ENCODE peak calls at places on chromosome 18, in six cellular contexts. B, D, X, Q, I and H are unnamed samples.

GRCh38 chr18:38931754-38932050 is 1366.1 kb upstream of the CELF4 start:
- DNase-seq in Q (no peak), D (no peak), B (no peak), I (no peak), X (no peak), H (no peak)

GRCh38 chr18:60385693-60386092 is 13.1 kb upstream of the MC4R start:
- DNase-seq in X (no peak), Q (no peak), I (no peak), B (no peak), D (no peak), H (no peak)

GRCh38 chr18:38940475-38940862 is 1374.9 kb upstream of the CELF4 start:
- DNase-seq in X (no peak), I (no peak), B (no peak), Q (no peak), D (no peak), H (no peak)

GRCh38 chr18:32042337-32042736 is 23.7 kb downstream of the RNF125 start:
- DNase-seq in I (no peak), B (no peak), X (no peak), Q (no peak), D (no peak), H (no peak)

GRCh38 chr18:10210077-10210476 is 244.4 kb upstream of the APCDD1 start:
- DNase-seq in Q (no peak), X (no peak), B (no peak), D (no peak), I (no peak), H (no peak)

GRCh38 chr18:31436825-31437224 is 10.7 kb upstream of the DSG3 start:
- DNase-seq in Q (no peak), X (no peak), B (no peak), D (no peak), I (no peak), H (no peak)

GRCh38 chr18:34224423-34225217 is at the start of gene NOL4:
- DNase-seq in D (peak), I (peak), X (peak), Q (no peak), B (no peak), H (no peak)

GRCh38 chr18:79611040-79611681 is 68.4 kb upstream of the CTDP1 start:
- DNase-seq in D (peak), Q (peak), I (peak), X (peak), B (no peak), H (peak)

GRCh38 chr18:24368749-24369148 is 28.9 kb downstream of the OSBPL1A start:
- DNase-seq in B (no peak), D (no peak), X (no peak), Q (no peak), I (peak), H (no peak)

GRCh38 chr18:79922971-79923411 is 28.5 kb downstream of the SLC66A2 start:
- DNase-seq in X (no peak), D (no peak), B (no peak), Q (no peak), I (no peak), H (no peak)

GRCh38 chr18:28115149-28115550 is 61.8 kb downstream of the CDH2 start:
- DNase-seq in X (no peak), B (no peak), I (peak), D (no peak), Q (peak), H (peak)

GRCh38 chr18:23515911-23516546 is 12.7 kb downstream of the RMC1 start:
- DNase-seq in Q (peak), X (peak), I (peak), D (peak), B (peak), H (peak)

GRCh38 chr18:50644807-50645206 is 84.9 kb downstream of the MAPK4 start:
- DNase-seq in B (no peak), Q (no peak), I (no peak), X (no peak), D (no peak), H (peak)

GRCh38 chr18:458016-458415 is 42.5 kb downstream of the COLEC12 start:
- DNase-seq in X (no peak), I (no peak), Q (no peak), D (no peak), B (no peak), H (no peak)

GRCh38 chr18:50917021-50917420 is 38.1 kb downstream of the ME2 start:
- DNase-seq in Q (peak), I (no peak), B (no peak), X (no peak), D (no peak), H (no peak)

GRCh38 chr18:33282142-33282541 is 158.4 kb downstream of the CCDC178 start:
- DNase-seq in I (no peak), Q (no peak), X (no peak), D (no peak), B (no peak), H (no peak)

GRCh38 chr18:37395631-37396030 is 170.0 kb downstream of the CELF4 start:
- DNase-seq in B (no peak), D (no peak), I (no peak), X (no peak), Q (no peak), H (no peak)

GRCh38 chr18:37395138-37395537 is 170.5 kb downstream of the CELF4 start:
- DNase-seq in I (no peak), X (no peak), Q (no peak), B (no peak), D (no peak), H (no peak)

GRCh38 chr18:37393221-37393828 is 172.3 kb downstream of the CELF4 start:
- DNase-seq in I (no peak), Q (no peak), X (no peak), B (no peak), D (no peak), H (no peak)

GRCh38 chr18:37393945-37394609 is 171.5 kb downstream of the CELF4 start:
- DNase-seq in Q (peak), I (no peak), D (peak), X (peak), B (no peak), H (peak)

GRCh38 chr18:37394610-37394965 is 171.0 kb downstream of the CELF4 start:
- DNase-seq in I (no peak), B (no peak), Q (no peak), D (no peak), X (no peak), H (no peak)
- H3K27ac ChIP-seq in I (no peak), B (no peak), Q (peak), D (no peak), X (no peak), H (peak)

DNA sequence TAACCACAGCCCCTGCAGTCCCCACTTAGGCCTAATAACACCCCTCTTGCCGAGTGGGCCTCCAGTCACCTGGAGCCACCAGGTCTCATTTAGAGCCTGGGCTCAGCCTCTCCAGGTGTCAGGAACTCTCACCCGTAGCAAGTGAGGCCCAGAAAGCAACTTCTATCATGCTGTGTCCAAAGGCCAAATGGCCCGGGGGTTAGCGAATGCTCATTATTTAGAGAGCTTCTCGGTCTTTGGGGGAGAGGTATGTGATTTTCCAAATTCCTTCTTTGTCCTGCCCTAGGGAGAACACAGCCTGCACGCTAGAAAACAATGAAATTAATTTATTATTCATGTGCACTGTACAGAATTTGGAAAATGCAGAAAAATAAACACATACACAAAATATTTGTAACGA is 109.8 kb upstream of the PTPRM start:
- DNase-seq in X (no peak), Q (no peak), B (no peak), D (no peak), I (no peak), H (no peak)
- H3K27ac ChIP-seq in X (no peak), Q (no peak), B (no peak), D (no peak), I (no peak), H (no peak)

DNA sequence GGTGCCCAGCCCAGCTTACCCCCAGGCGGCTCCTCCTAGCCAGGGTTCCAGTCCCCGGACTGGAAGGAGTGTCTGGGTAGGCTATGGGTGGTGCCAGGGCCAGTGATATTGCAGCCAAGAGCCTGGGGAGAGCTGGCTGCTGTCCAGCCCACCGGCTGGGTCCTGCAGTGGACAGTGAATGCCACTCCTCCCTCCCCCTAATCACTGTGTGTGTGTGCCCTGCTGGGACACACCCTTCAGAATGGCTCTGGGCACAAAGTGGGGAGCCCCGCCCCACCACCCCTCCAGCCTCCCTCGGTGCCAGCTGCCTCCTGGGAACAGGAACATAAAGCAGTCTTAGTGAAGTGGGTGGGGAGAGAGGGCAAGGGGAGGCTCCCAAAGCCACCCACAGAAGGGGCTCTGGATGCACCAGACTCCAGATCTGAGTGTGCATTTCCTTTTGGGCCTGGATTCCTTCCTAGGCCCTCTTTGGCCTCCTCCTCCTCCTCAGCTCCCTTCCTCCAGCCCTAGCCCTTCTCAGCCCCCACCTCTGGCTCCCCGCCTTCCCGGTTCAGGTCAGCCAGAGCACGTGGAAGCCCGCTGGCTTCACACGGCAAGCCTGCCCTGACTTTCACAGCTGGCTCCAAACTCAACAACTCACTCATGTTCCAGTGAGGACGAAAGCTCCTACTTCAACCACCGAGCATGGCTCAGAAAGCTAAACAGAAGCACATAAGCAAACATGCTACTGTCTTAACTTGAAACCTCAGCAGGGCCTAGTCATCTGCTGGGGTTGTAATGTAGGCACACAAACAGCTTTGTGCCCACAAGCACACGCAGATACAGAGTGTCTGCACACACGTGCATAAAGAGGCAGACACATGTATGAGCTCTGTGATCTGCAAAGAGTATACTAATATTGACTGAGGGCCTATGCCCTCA is 209.2 kb upstream of the SMAD2 start:
- DNase-seq in X (peak), D (no peak), Q (no peak), B (no peak), I (no peak), H (no peak)
- H3K27ac ChIP-seq in X (no peak), D (no peak), Q (no peak), B (no peak), I (no peak), H (peak)

GRCh38 chr18:76686737-76687231 is 135.6 kb upstream of the ZNF236 start:
- DNase-seq in Q (peak), D (peak), I (peak), B (peak), X (peak), H (peak)

GRCh38 chr18:76689646-76690264 is 132.6 kb upstream of the ZNF236 start:
- DNase-seq in B (no peak), D (no peak), I (peak), Q (no peak), X (no peak), H (no peak)

GRCh38 chr18:76688724-76689472 is 133.5 kb upstream of the ZNF236 start:
- DNase-seq in D (no peak), X (no peak), B (no peak), Q (no peak), I (no peak), H (no peak)

GRCh38 chr18:76687271-76688006 is 134.9 kb upstream of the ZNF236 start:
- DNase-seq in D (no peak), I (peak), Q (no peak), B (no peak), X (no peak), H (peak)

DNA sequence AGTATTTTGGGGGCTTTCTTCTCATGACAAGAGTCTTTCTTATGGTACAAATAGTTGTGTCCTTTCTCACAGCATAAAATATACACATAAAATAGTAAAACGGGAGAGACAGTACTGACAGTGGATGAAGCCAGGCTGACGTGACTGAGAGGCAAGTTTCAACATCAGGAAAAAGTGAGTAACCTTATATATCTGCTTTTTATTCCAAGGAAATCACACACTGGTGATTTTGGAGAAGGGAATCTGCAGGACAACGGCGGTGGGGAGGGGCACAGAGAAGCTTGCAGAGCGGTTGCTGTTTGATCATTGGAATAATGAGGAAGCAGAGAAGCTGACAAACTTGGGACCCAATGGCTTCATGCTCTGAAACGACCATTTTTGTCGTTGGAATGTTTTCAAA is 130.6 kb upstream of the ZNF236 start:
- DNase-seq in X (no peak), B (no peak), I (no peak), D (no peak), Q (no peak), H (no peak)
- H3K27ac ChIP-seq in X (no peak), B (no peak), I (no peak), D (no peak), Q (no peak), H (no peak)

DNA sequence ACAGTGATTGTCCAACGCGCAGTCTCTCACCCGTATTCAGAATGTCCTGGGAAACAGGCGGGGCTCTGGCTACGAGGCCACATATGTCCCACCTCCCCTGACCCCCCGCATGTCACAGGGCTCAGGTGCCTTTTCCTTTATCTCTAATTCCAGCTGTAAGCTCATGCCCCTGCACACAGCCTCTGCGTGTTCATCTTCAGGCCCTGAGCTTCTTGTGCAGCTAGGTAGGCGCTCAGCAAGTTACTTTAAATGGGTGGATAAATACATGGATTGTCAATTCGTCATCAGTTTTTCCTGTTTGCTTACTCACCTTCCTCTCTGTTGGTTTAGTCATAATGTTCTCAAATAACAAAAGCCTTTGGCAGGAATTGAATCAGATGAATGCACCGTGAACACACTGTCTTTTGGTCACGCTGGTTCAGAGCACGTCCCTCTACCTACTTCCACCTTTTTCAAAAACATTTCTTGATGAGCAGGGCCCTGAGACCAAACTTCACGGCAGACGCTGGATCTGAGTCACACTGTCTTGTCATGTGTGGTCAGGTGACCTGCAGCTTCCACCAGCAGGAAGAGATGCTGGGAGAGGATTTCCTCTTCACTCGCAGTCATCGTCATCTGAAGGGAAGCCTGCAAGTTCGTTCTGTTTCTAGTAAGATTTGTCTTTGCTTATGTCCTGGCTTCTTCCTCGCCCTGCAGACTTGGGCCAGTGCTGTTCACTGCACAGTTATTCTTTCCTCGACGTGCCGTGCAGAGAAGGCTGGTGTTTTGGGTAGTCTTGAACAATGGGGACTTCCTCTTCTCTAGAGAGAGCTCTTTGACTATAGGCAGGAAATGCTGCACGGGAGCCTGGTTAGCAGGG is 138.1 kb downstream of the PTGR3 start:
- DNase-seq in B (peak), X (no peak), D (no peak), Q (peak), I (peak), H (peak)
- H3K27ac ChIP-seq in B (peak), X (peak), D (peak), Q (no peak), I (no peak), H (peak)

GRCh38 chr18:62755454-62755853 is 40.1 kb downstream of the PHLPP1 start:
- DNase-seq in I (no peak), X (no peak), B (no peak), Q (no peak), D (no peak), H (no peak)

GRCh38 chr18:62749389-62749788 is 34.0 kb downstream of the PHLPP1 start:
- DNase-seq in Q (no peak), B (no peak), D (no peak), I (no peak), X (no peak), H (no peak)

GRCh38 chr18:62751341-62751821 is 36.0 kb downstream of the PHLPP1 start:
- DNase-seq in Q (peak), I (no peak), D (no peak), B (no peak), X (peak), H (no peak)

GRCh38 chr18:62754026-62754425 is 38.7 kb downstream of the PHLPP1 start:
- DNase-seq in I (no peak), Q (no peak), B (no peak), X (no peak), D (no peak), H (no peak)

GRCh38 chr18:62751977-62752376 is 36.6 kb downstream of the PHLPP1 start:
- DNase-seq in I (no peak), X (no peak), Q (no peak), D (no peak), B (no peak), H (no peak)
- H3K27ac ChIP-seq in I (no peak), X (no peak), Q (no peak), D (no peak), B (no peak), H (no peak)

DNA sequence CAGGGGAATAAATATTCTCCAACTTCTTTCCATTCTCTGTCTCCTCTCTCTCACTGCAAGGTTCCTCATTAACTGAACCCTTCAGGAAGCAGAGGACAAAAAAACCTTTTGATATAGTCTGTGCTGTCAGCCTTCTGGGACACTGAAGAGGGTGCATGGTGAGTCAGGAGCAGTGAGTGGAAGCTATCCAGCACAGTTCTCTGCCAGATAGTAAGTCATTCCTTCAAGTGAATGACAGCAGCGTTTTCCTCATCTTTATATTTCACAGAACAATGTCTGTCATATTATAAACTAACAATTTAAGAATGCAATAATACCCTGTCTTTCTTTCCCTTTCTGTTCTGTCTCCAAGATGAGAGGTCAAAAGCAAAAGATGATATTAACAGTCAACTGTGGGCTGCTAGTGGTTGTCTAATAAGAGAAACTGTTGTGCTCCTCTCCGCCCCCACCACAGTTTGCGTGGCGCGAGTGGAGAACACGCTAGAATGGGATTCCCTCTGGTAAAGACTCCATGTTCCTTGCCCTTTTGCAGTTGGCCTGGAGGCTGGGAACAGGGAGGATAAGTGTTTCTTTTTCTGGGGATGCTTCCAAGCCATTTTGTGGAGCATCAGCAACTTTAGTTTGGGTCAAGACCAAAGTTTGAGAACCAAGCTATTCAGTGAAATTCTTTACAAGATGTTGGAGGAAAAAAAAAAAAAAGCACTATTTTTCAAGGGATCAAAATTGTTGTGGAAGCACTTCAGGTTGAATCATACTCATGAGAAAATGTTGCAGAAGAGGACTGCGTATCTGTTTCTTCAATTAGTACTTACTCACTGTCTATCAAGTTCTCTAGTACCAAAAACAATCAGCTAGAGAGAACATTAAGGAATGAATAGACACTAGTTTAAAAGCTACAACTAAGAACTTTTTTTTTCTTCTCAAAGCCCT is 430.2 kb downstream of the SETBP1 start:
- DNase-seq in B (no peak), I (peak), D (no peak), Q (no peak), X (peak), H (no peak)
- H3K27ac ChIP-seq in B (no peak), I (no peak), D (no peak), Q (no peak), X (no peak), H (no peak)